ENCODE peak calls at places on chromosome 14, in four cellular contexts. K is lower leg skin, N is neural progenitor cell, Z is mucosa of descending colon. J is an unnamed sample.

GRCh38 chr14:99280852-99281251 is 8.9 kb upstream of the BCL11B start:
- DNase-seq in K (no peak), N (no peak), Z (no peak), J (no peak)

GRCh38 chr14:80607430-80608200 is 333.9 kb downstream of the CEP128 start:
- DNase-seq in K (no peak), N (no peak), Z (no peak), J (no peak)

GRCh38 chr14:63454863-63455622 is 88.1 kb downstream of the PPP2R5E start:
- DNase-seq in K (no peak), N (no peak), Z (no peak), J (no peak)

GRCh38 chr14:99234982-99235491 is 37.0 kb downstream of the BCL11B start:
- DNase-seq in K (no peak), N (peak; percentile 90), Z (no peak), J (peak; percentile 58)

GRCh38 chr14:88554458-88555286 is at the start of gene PTPN21:
- DNase-seq in K (peak; percentile 52), N (peak; percentile 90), Z (peak; percentile 83), J (peak; percentile 65)

GRCh38 chr14:103136388-103137271 is 13.4 kb downstream of the TNFAIP2 start:
- DNase-seq in K (no peak), N (peak; percentile 64), Z (peak; percentile 71), J (no peak)

GRCh38 chr14:24075485-24076301 is 4.3 kb downstream of the CPNE6 start:
- DNase-seq in K (no peak), N (no peak), Z (no peak), J (no peak)

GRCh38 chr14:22221508-22221907 is 367.5 kb downstream of the DAD1 start:
- DNase-seq in K (no peak), N (peak; percentile 4), Z (no peak), J (no peak)

GRCh38 chr14:20820063-20820904 is 17.6 kb upstream of the RNASE1 start:
- DNase-seq in K (no peak), N (peak; percentile 77), Z (no peak), J (no peak)

GRCh38 chr14:74442757-74443156 is 16.7 kb upstream of the SYNDIG1L start:
- DNase-seq in K (no peak), N (no peak), Z (no peak), J (no peak)

GRCh38 chr14:95045836-95046430 is 111.4 kb downstream of the DICER1 start:
- DNase-seq in K (no peak), N (no peak), Z (no peak), J (no peak)

GRCh38 chr14:68680541-68681051 is 112.3 kb downstream of the ZFP36L1 start:
- DNase-seq in K (peak; percentile 80), N (no peak), Z (no peak), J (no peak)

GRCh38 chr14:89443002-89443660 is 26.1 kb upstream of the FOXN3 start:
- DNase-seq in K (no peak), N (no peak), Z (no peak), J (no peak)

GRCh38 chr14:77979666-77980351 is 179.9 kb downstream of the ADCK1 start:
- DNase-seq in K (no peak), N (peak; percentile 64), Z (no peak), J (no peak)

GRCh38 chr14:75911883-75912282 is 69.9 kb downstream of the TGFB3 start:
- DNase-seq in K (no peak), N (peak; percentile 89), Z (no peak), J (peak; percentile 35)

GRCh38 chr14:37874429-37875109 is 279.1 kb downstream of the TTC6 start:
- DNase-seq in K (peak; percentile 73), N (peak; percentile 88), Z (peak; percentile 80), J (peak; percentile 95)

GRCh38 chr14:95046711-95047681 is 110.3 kb downstream of the DICER1 start:
- DNase-seq in K (no peak), N (no peak), Z (no peak), J (no peak)

GRCh38 chr14:41280745-41281144 is 325.9 kb upstream of the LRFN5 start:
- DNase-seq in K (no peak), N (peak; percentile 42), Z (no peak), J (no peak)

GRCh38 chr14:51014086-51014485 is 69.8 kb upstream of the PYGL start:
- DNase-seq in K (peak; percentile 29), N (peak; percentile 40), Z (no peak), J (no peak)

GRCh38 chr14:69626132-69626500 is 14.7 kb downstream of the SUSD6 start:
- DNase-seq in K (no peak), N (no peak), Z (no peak), J (no peak)

GRCh38 chr14:102917469-102918211 is 4.8 kb upstream of the AMN start:
- DNase-seq in K (no peak), N (peak; percentile 81), Z (peak; percentile 64), J (peak; percentile 57)

GRCh38 chr14:68495101-68495637 is 297.7 kb downstream of the ZFP36L1 start:
- DNase-seq in K (no peak), N (no peak), Z (no peak), J (no peak)

GRCh38 chr14:71166434-71166833 is 259.2 kb downstream of the PCNX1 start:
- DNase-seq in K (no peak), N (peak; percentile 57), Z (no peak), J (no peak)

GRCh38 chr14:68015356-68016242 is 196.0 kb downstream of the RAD51B start:
- DNase-seq in K (no peak), N (no peak), Z (no peak), J (no peak)

GRCh38 chr14:96584199-96584906 is 82.2 kb downstream of the PAPOLA start:
- DNase-seq in K (peak; percentile 11), N (peak; percentile 93), Z (no peak), J (peak; percentile 66)

GRCh38 chr14:59483360-59483759 is 848 bp downstream of the L3HYPDH start:
- DNase-seq in K (no peak), N (no peak), Z (no peak), J (no peak)

GRCh38 chr14:75301666-75302325 is 23.2 kb downstream of the FOS start:
- DNase-seq in K (peak; percentile 55), N (no peak), Z (no peak), J (no peak)

GRCh38 chr14:80544366-80544765 is 333.1 kb upstream of the DIO2 start:
- DNase-seq in K (no peak), N (no peak), Z (no peak), J (no peak)

GRCh38 chr14:105021656-105022275 is 883 bp upstream of the CDCA4 start:
- DNase-seq in K (no peak), N (peak; percentile 76), Z (peak; percentile 79), J (peak; percentile 25)
- TF ChIP-seq CTCF in K (no peak), N (peak; percentile 35), Z (no peak), J (no peak)

DNA sequence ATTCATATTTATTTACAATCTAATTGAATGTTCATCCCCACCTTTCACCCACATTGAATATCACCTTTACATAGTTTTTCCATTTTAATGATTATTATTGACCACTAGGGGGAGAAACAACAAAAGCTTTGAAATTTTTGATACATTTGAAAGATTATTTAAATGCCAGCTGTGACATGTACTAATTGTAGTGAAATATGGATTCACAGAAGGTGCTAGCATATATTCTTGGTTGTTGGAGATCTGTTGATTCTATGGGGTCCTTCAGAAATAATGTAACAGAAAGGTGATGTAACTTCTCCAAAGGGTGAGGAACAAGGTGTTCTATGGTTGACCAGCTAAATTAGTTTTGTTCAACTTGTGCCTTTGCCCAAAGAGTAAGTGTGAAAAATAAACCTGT is 22.4 kb upstream of the GPR33 start:
- DNase-seq in K (no peak), N (no peak), Z (no peak), J (no peak)
- TF ChIP-seq CTCF in K (no peak), N (peak; percentile 82), Z (peak; percentile 12), J (peak; percentile 86)

GRCh38 chr14:53670701-53671100 is 285.9 kb downstream of the BMP4 start:
- DNase-seq in K (no peak), N (no peak), Z (no peak), J (no peak)
- TF ChIP-seq CTCF in K (no peak), N (no peak), Z (no peak), J (no peak)

DNA sequence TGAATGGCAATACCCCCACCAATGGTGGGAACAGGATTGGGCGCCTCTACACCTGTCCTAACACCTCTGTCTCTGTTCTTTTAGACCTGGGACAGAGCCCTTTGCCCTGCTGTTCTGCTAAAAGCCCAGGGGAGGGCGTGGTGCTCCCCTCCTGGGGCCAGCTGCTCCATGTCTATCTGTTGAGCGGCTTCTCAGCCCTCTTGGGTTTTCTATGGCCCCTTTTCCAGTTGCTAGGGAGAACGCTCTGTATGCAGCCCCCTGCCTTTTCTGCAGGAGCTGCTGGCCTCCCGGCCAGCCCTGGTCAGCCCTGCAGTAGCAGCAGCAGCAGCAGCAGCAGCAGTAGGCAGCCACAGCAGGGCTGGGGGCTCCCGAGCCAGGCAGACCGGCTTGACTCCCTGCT is 1.2 kb downstream of the RTL1 start:
- DNase-seq in K (no peak), N (peak; percentile 64), Z (no peak), J (no peak)
- TF ChIP-seq CTCF in K (no peak), N (peak; percentile 45), Z (no peak), J (peak; percentile 57)

DNA sequence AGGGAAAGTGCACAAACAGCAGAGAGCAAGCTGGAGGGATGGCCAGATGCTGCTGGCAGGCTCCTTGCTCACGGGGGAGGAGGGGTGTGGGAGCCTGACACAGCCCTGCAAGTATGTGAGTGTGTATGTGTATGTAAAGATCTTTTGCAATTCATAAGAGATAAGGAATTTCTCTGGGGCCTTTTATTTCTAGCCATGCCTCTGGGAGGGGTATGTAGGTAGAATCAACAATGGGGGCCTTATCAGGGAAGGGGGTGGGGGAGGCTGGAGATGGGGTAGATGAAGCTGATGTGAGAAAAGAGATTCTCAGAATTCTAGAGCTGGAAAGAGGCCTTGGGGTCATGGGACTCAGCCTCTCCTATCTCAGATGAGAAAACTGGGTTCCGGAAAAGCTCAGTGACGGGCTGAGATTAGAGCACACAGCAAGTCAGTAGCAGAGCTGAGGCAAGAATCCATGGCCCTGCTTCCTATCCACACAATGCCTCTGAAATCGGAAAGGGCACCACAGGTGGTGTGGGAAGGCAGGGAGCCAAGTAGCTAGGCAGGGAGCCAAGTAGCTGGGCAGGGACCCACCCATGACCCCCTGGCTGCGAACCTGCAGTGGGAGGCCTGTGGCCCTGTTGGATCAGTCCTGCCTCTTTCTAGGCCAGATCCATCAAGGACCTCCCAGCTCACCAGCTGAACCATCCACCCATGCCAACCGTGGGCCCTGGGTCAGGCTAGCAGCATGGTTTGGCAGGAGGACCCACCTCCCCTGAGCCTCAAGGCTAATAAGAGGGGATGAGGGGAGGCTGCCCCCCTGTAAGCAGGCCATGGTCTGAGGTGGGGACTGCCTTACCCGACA is 54.7 kb downstream of the PLEKHG3 start:
- DNase-seq in K (no peak), N (no peak), Z (peak; percentile 48), J (no peak)
- TF ChIP-seq CTCF in K (no peak), N (no peak), Z (no peak), J (no peak)

GRCh38 chr14:58104808-58105207 is 47.2 kb downstream of the ARMH4 start:
- DNase-seq in K (no peak), N (no peak), Z (no peak), J (no peak)
- TF ChIP-seq CTCF in K (no peak), N (no peak), Z (no peak), J (no peak)

J was measured in neural crest cell.